ENCODE peak calls at places on chromosome 6, in five cellular contexts. U is mammary epithelial cell, Q is NB4, W is A549, B is endothelial cell. M is an unnamed sample.

GRCh38 chr6:116046739-116047138 is 14.0 kb downstream of the FRK start:
- DNase-seq in U (no peak), Q (no peak), W (no peak), B (no peak), M (no peak)

GRCh38 chr6:134851548-134851947 is 98.4 kb downstream of the ALDH8A1 start:
- DNase-seq in U (no peak), Q (no peak), W (no peak), B (no peak), M (no peak)

GRCh38 chr6:106027316-106027715 is 58.8 kb upstream of the PRDM1 start:
- DNase-seq in U (no peak), Q (no peak), W (no peak), B (no peak), M (peak; percentile 16)

GRCh38 chr6:75208564-75209431 is 2.9 kb upstream of the COL12A1 start:
- DNase-seq in U (peak; percentile 71), Q (peak; percentile 82), W (peak; percentile 49), B (peak; percentile 90), M (peak; percentile 95)

GRCh38 chr6:76774750-76775396 is 688.4 kb downstream of the HTR1B start:
- DNase-seq in U (no peak), Q (no peak), W (no peak), B (no peak), M (no peak)

GRCh38 chr6:132084811-132085509 is 133.8 kb upstream of the CCN2 start:
- DNase-seq in U (peak; percentile 69), Q (no peak), W (no peak), B (no peak), M (no peak)

GRCh38 chr6:49453221-49453620 is 9.8 kb downstream of the MMUT start:
- DNase-seq in U (no peak), Q (no peak), W (no peak), B (no peak), M (peak; percentile 45)

GRCh38 chr6:106666290-106667021 is 37.1 kb downstream of the QRSL1 start:
- DNase-seq in U (no peak), Q (peak; percentile 67), W (no peak), B (no peak), M (peak; percentile 72)

GRCh38 chr6:25419879-25420278 is 140.7 kb downstream of the CARMIL1 start:
- DNase-seq in U (no peak), Q (no peak), W (no peak), B (no peak), M (peak; percentile 32)

DNA sequence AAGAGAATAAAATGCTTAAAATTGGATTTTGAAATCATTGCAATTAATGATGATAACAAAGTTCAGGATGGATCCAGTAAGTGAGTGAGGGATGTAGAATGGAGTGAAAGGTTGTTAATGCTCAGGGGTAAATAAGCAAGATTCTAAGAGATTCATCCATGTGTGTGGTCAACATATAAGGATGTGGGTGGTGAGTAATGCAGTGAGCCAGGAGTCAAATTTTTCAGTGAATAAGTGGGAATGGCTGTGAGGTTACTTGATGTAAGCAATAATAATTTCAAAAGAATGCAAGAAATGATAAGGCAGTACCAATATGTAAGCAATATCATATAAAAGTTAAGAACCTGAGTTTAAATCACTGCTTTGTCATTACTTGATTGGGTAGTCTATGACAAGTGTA is 207.5 kb upstream of the ADGRB3 start:
- DNase-seq in U (no peak), Q (no peak), W (no peak), B (no peak), M (no peak)
- TF ChIP-seq CTCF in U (no peak), Q (no peak), W (no peak), B (no peak), M (no peak)

GRCh38 chr6:119333707-119334295 is 15.8 kb downstream of the MAN1A1 start:
- DNase-seq in U (peak; percentile 20), Q (no peak), W (no peak), B (no peak), M (peak; percentile 65)
- TF ChIP-seq CTCF in U (peak; percentile 53), Q (no peak), W (peak; percentile 31), B (peak; percentile 53), M (peak; percentile 66)

GRCh38 chr6:97958143-97958542 is 675.1 kb upstream of the MMS22L start:
- DNase-seq in U (peak; percentile 71), Q (no peak), W (no peak), B (no peak), M (peak; percentile 47)
- TF ChIP-seq CTCF in U (peak; percentile 12), Q (no peak), W (no peak), B (no peak), M (no peak)

GRCh38 chr6:44701038-44701636 is 313.6 kb downstream of the CDC5L start:
- DNase-seq in U (no peak), Q (no peak), W (no peak), B (no peak), M (peak; percentile 26)
- TF ChIP-seq CTCF in U (no peak), Q (no peak), W (no peak), B (no peak), M (no peak)

GRCh38 chr6:71126506-71126905 is 162.1 kb upstream of the OGFRL1 start:
- DNase-seq in U (no peak), Q (no peak), W (no peak), B (no peak), M (no peak)
- TF ChIP-seq CTCF in U (no peak), Q (no peak), W (no peak), B (no peak), M (no peak)

GRCh38 chr6:36095497-36096391 is 34.6 kb upstream of the MAPK13 start:
- DNase-seq in U (no peak), Q (no peak), W (no peak), B (no peak), M (no peak)
- TF ChIP-seq CTCF in U (no peak), Q (no peak), W (no peak), B (peak; percentile 37), M (no peak)

GRCh38 chr6:12060780-12061619 is 48.9 kb downstream of the HIVEP1 start:
- DNase-seq in U (no peak), Q (peak; percentile 95), W (peak; percentile 28), B (peak; percentile 46), M (peak; percentile 92)
- TF ChIP-seq CTCF in U (no peak), Q (no peak), W (no peak), B (no peak), M (no peak)

DNA sequence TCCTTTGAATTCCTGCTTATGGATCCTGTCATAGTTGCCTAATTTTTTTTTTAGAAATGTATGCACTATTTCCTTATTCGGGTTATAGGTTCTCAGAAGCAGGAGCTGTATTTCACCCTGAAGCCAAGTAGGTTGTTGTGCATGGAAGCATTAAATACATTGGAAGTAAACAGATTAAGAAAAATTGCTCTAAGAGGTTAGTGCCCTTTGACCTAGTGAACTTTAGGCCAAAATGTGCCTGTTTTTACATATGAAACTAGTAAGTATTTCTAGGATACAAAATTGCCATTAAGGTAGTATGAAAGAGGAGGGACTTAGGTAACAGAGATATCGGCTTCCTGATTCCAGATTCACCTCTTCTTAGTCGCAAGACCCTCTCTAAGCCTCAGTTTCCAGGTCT is 377.9 kb downstream of the SYNE1 start:
- DNase-seq in U (no peak), Q (no peak), W (no peak), B (no peak), M (no peak)
- TF ChIP-seq CTCF in U (no peak), Q (no peak), W (no peak), B (no peak), M (no peak)

DNA sequence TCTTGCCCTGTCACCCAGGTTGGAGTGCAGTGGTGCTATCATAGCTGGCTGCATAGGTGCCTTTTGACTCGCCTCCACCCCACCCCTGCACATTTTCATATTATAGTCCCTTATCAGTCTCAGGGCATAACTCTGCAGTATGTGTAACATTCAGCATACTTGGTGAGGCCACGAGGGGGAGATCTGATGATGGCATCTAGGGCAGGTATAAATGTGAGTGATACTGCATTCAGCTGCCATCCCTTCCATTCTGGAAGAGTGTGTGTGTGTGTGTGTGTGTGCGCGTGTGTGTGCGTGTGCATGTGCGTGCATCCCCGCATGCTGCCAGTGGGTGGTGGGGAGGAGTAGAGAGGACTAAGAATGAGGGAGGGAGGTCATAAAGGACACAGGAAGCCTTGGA is 81.4 kb downstream of the JARID2 start:
- DNase-seq in U (no peak), Q (no peak), W (peak; percentile 17), B (no peak), M (no peak)
- TF ChIP-seq CTCF in U (no peak), Q (no peak), W (peak; percentile 11), B (no peak), M (peak; percentile 22)

DNA sequence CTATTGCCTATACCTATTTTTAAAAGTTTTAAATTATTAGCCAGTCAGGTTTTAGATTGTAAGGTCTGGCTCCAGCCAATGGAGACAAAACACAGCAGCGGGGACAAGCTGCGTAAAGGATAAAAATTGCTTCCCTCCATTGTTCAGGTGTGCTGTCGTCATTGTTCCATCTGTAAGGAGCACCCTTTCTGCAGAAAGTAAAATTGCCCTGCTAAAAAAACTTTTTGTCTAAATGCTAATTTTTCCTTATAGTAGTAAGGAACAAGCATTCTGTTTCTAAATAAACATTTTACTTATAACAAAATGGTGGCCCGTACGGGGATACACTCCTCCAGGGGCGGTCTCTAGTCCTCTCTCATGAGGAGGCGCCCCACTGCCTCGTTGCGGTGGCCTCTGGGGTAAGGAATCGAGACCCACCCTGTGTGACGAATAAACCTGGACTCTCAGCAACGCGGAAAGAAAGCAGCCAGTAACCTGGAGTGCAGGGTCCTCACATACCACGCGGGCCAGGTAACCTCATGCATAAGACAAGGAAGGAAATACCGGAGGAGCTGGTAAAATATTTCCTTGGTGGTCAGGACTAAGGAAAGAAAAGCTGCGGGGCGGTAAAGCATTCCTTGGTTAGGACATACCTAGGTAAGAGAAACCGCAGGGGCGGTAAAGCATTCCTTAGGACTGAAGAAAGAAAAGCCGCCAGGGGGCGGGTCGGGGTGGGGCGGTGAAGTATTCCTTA is 80.5 kb downstream of the SYTL3 start:
- DNase-seq in U (no peak), Q (no peak), W (no peak), B (no peak), M (peak; percentile 73)
- TF ChIP-seq CTCF in U (no peak), Q (no peak), W (no peak), B (no peak), M (no peak)

M was measured in GM23338.